ENCODE peak calls at places on chromosomes 7 and 10, in six cellular contexts. B is left ventricle myocardium inferior, W is brain microvascular endothelial cell, V is right lobe of liver, I is heart right ventricle, U is A549. G is an unnamed sample.

GRCh38 chr7:55194522-55194921 is 170.6 kb upstream of the LANCL2 start:
- DNase-seq in U (no peak), I (no peak), V (no peak), B (no peak), W (no peak), G (no peak)

GRCh38 chr10:104689105-104689504 is 48.0 kb downstream of the SORCS3 start:
- DNase-seq in B (no peak), U (no peak), W (no peak), V (no peak), I (no peak), G (no peak)

GRCh38 chr7:45136106-45137060 is 21.2 kb upstream of the RAMP3 start:
- DNase-seq in V (no peak), B (no peak), W (peak; percentile 44), U (peak; percentile 76), I (peak; percentile 60), G (peak; percentile 59)

GRCh38 chr10:96225119-96225518 is 46.2 kb downstream of the BLNK start:
- DNase-seq in U (no peak), I (no peak), W (no peak), B (no peak), V (no peak), G (no peak)

GRCh38 chr10:121183241-121183640 is 332.1 kb downstream of the WDR11 start:
- DNase-seq in I (no peak), W (no peak), B (no peak), U (no peak), V (no peak), G (no peak)

GRCh38 chr10:1414893-1415292 is 322.4 kb downstream of the ADARB2 start:
- DNase-seq in W (no peak), B (no peak), V (no peak), I (no peak), U (no peak), G (no peak)

GRCh38 chr10:113062977-113063967 is 113.2 kb downstream of the TCF7L2 start:
- DNase-seq in U (no peak), W (no peak), I (no peak), V (no peak), B (no peak), G (no peak)

GRCh38 chr10:47366731-47367460 is 17.2 kb downstream of the ZNF488 start:
- DNase-seq in U (no peak), V (no peak), B (no peak), I (no peak), W (no peak), G (no peak)

GRCh38 chr10:87925570-87925969 is 62.1 kb downstream of the PTEN start:
- DNase-seq in W (no peak), V (no peak), I (no peak), B (no peak), U (no peak), G (no peak)

GRCh38 chr10:86863443-86863842 is 94.0 kb downstream of the MMRN2 start:
- DNase-seq in V (no peak), W (no peak), B (no peak), I (peak; percentile 26), U (no peak), G (no peak)

GRCh38 chr7:142478479-142479220 is 220.8 kb upstream of the PRSS58 start:
- DNase-seq in W (peak; percentile 44), B (no peak), I (no peak), U (peak; percentile 61), V (no peak), G (peak; percentile 41)

GRCh38 chr7:121279060-121279620 is 49.7 kb upstream of the WNT16 start:
- DNase-seq in I (no peak), B (no peak), V (no peak), U (no peak), W (peak; percentile 6), G (no peak)

GRCh38 chr10:1577945-1578344 is 159.4 kb downstream of the ADARB2 start:
- DNase-seq in V (no peak), W (no peak), U (no peak), B (no peak), I (no peak), G (no peak)

GRCh38 chr10:80108576-80109239 is 23.8 kb upstream of the PLAC9 start:
- DNase-seq in I (no peak), V (no peak), W (no peak), U (no peak), B (no peak), G (peak; percentile 58)

GRCh38 chr7:72326365-72326764 is 85.8 kb downstream of the CALN1 start:
- DNase-seq in U (no peak), W (no peak), V (no peak), B (no peak), I (no peak), G (no peak)

GRCh38 chr10:43078986-43079273 is 2.1 kb downstream of the RET start:
- DNase-seq in I (peak; percentile 21), U (peak; percentile 41), W (peak; percentile 9), V (peak; percentile 66), B (peak; percentile 44), G (no peak)

GRCh38 chr7:140182917-140183316 is 6.1 kb upstream of the KDM7A start:
- DNase-seq in U (no peak), I (no peak), V (no peak), W (no peak), B (no peak), G (no peak)

GRCh38 chr7:82362129-82362528 is 81.4 kb downstream of the CACNA2D1 start:
- DNase-seq in W (peak; percentile 51), U (no peak), B (no peak), V (no peak), I (no peak), G (no peak)

GRCh38 chr10:122417667-122418066 is 36.8 kb upstream of the ARMS2 start:
- DNase-seq in W (no peak), I (no peak), V (no peak), U (no peak), B (no peak), G (no peak)

GRCh38 chr7:130277763-130278643 is 11.3 kb downstream of the CPA2 start:
- DNase-seq in W (peak; percentile 59), U (peak; percentile 48), V (peak; percentile 47), B (peak; percentile 39), I (peak; percentile 65), G (no peak)
- TF ChIP-seq CTCF in W (peak; percentile 75), U (peak; percentile 39), V (peak; percentile 53), B (peak; percentile 71), I (peak; percentile 66), G (peak; percentile 56)

GRCh38 chr7:101121996-101122932 is 4.6 kb upstream of the SERPINE1 start:
- DNase-seq in U (peak; percentile 95), V (peak; percentile 59), W (peak; percentile 98), B (peak; percentile 75), I (peak; percentile 87), G (peak; percentile 86)
- H3K4me3 ChIP-seq in U (peak overlapping the region; percentile 34), V (peak overlapping the region; percentile 50), W (peak overlapping the region; percentile 29), B (peak overlapping the region; percentile 57), I (no peak overlapping the region), G (peak overlapping the region; percentile 26)

GRCh38 chr7:13990984-13991790 is 1.7 kb upstream of the ETV1 start:
- DNase-seq in V (peak; percentile 95), B (peak; percentile 97), W (peak; percentile 98), U (peak; percentile 93), I (peak; percentile 99), G (peak; percentile 97)
- TF ChIP-seq CTCF in V (peak; percentile 11), B (peak; percentile 34), W (no peak), U (no peak), I (no peak), G (no peak)

GRCh38 chr7:4657640-4658417 is 24.3 kb upstream of the FOXK1 start:
- DNase-seq in V (no peak), W (no peak), I (no peak), B (no peak), U (no peak), G (no peak)

GRCh38 chr7:4663239-4663638 is 18.9 kb upstream of the FOXK1 start:
- DNase-seq in I (no peak), U (no peak), W (no peak), V (no peak), B (no peak), G (no peak)

GRCh38 chr7:4665661-4666060 is 16.4 kb upstream of the FOXK1 start:
- DNase-seq in W (peak; percentile 96), I (no peak), U (peak; percentile 81), B (no peak), V (no peak), G (no peak)

GRCh38 chr7:4659551-4660286 is 22.4 kb upstream of the FOXK1 start:
- DNase-seq in W (no peak), U (peak; percentile 55), V (no peak), I (no peak), B (no peak), G (no peak)

GRCh38 chr7:4661871-4662270 is 20.2 kb upstream of the FOXK1 start:
- DNase-seq in B (no peak), I (no peak), W (peak; percentile 30), V (no peak), U (no peak), G (no peak)
- H3K4me3 ChIP-seq in B (no peak overlapping the region), I (no peak overlapping the region), W (no peak overlapping the region), V (no peak overlapping the region), U (no peak overlapping the region), G (no peak overlapping the region)